ENCODE peak calls at places on chromosome 13, in nine cellular contexts. S is GDM1; F is NCI-H69; J is NCI-H1105; P is activated CD4-positive, alpha-beta T cell treated with anti-CD3 and anti-CD28 coated beads, Interleukin-2, amount 10 ng/mL, durations not matched to agents 24 days and 14 days; U is CD4-positive, alpha-beta memory T cell; T is activated naive CD8-positive, alpha-beta T cell treated with anti-CD3 and anti-CD28 coated beads, Interleukin-2, amount 50 U/mL, for 24 hours; K is NCI-H187; A is stimulated activated CD4-positive, alpha-beta T cell treated with anti-CD3 and anti-CD28 coated beads, Interleukin-1b, Interleukin-23, amount 100 ng/mL, for 4 hours. Q is an unnamed sample.

GRCh38 chr13:47288546-47288945 is 391.7 kb upstream of the HTR2A start:
- DNase-seq in F (no peak), S (no peak), P (no peak), A (no peak), J (no peak), T (no peak), K (no peak), U (no peak), Q (no peak)

GRCh38 chr13:45292176-45292575 is 48.8 kb downstream of the TPT1 start:
- DNase-seq in A (no peak), P (no peak), J (no peak), U (no peak), T (no peak), K (no peak), F (peak; percentile 24), S (no peak), Q (no peak)

GRCh38 chr13:110185696-110186095 is 121.3 kb downstream of the COL4A1 start:
- DNase-seq in F (no peak), U (no peak), P (no peak), J (no peak), T (no peak), S (no peak), K (no peak), A (no peak), Q (no peak)

GRCh38 chr13:101018720-101019119 is 344.1 kb upstream of the TMTC4 start:
- DNase-seq in J (no peak), A (no peak), S (no peak), K (no peak), P (no peak), U (no peak), F (no peak), T (no peak), Q (no peak)

GRCh38 chr13:99823961-99824360 is 147.6 kb downstream of the ZIC5 start:
- DNase-seq in J (no peak), S (no peak), T (no peak), U (no peak), A (no peak), F (no peak), K (no peak), P (no peak), Q (no peak)

GRCh38 chr13:31588331-31588730 is 151.0 kb upstream of the RXFP2 start:
- DNase-seq in S (no peak), A (no peak), P (no peak), T (no peak), K (no peak), J (no peak), U (no peak), F (no peak), Q (no peak)

GRCh38 chr13:62879071-62879470 is 1463.4 kb upstream of the PCDH20 start:
- DNase-seq in T (no peak), P (no peak), U (no peak), A (no peak), J (no peak), K (no peak), S (no peak), F (no peak), Q (no peak)

GRCh38 chr13:26515721-26516120 is 41.8 kb upstream of the WASF3 start:
- DNase-seq in K (no peak), J (no peak), T (no peak), S (no peak), U (no peak), F (no peak), P (no peak), A (no peak), Q (no peak)

GRCh38 chr13:64239372-64239771 is 2823.7 kb upstream of the PCDH20 start:
- DNase-seq in S (no peak), U (no peak), T (no peak), P (no peak), F (no peak), A (no peak), J (no peak), K (no peak), Q (no peak)

GRCh38 chr13:91375119-91375729 is 23.2 kb upstream of the GPC5 start:
- DNase-seq in A (no peak), J (no peak), S (peak; percentile 64), F (peak; percentile 14), U (no peak), P (peak; percentile 69), K (no peak), T (no peak), Q (peak; percentile 20)

GRCh38 chr13:20808874-20809273 is 35.1 kb upstream of the EEF1AKMT1 start:
- DNase-seq in K (no peak), F (peak; percentile 3), T (no peak), J (no peak), P (no peak), A (no peak), S (no peak), U (no peak), Q (no peak)

GRCh38 chr13:112252744-112253590 is 123.2 kb upstream of the SPACA7 start:
- DNase-seq in T (no peak), A (no peak), K (no peak), F (no peak), S (no peak), P (no peak), U (no peak), J (no peak), Q (no peak)

GRCh38 chr13:112779856-112780604 is 90.2 kb downstream of the ATP11A start:
- DNase-seq in K (no peak), P (no peak), U (no peak), F (peak; percentile 40), S (no peak), A (no peak), T (no peak), J (no peak), Q (no peak)

GRCh38 chr13:46578590-46578975 is 25.6 kb downstream of the LRCH1 start:
- DNase-seq in A (no peak), K (no peak), J (no peak), S (no peak), F (peak; percentile 9), P (no peak), T (peak; percentile 23), U (no peak), Q (no peak)

Q was measured in KG1.